ENCODE peak calls at places on chromosome 13, in seven cellular contexts. Q is mesendoderm, L is IMR-90, R is neuronal stem cell, M is trophoblast cell, J is H1, P is mesenchymal stem cell. D is an unnamed sample.

GRCh38 chr13:63449549-63449948 is 2033.9 kb upstream of the PCDH20 start:
- DNase-seq in Q (peak), M (no peak), R (no peak), J (no peak), L (no peak), P (no peak), D (no peak)

GRCh38 chr13:59790626-59791025 is 373.1 kb downstream of the DIAPH3 start:
- DNase-seq in Q (no peak), J (no peak), P (no peak), R (no peak), M (no peak), L (peak), D (no peak)

GRCh38 chr13:112248909-112249592 is 127.1 kb upstream of the SPACA7 start:
- DNase-seq in L (no peak), Q (no peak), J (peak), M (no peak), R (no peak), P (no peak), D (no peak)

GRCh38 chr13:73708393-73708985 is 425.7 kb downstream of the KLF12 start:
- DNase-seq in M (peak), L (peak), J (no peak), P (peak), R (peak), Q (peak), D (no peak)

GRCh38 chr13:89457977-89458376 is 1786.8 kb downstream of the SLITRK5 start:
- DNase-seq in P (peak), M (peak), L (peak), Q (peak), R (no peak), J (no peak), D (no peak)

GRCh38 chr13:114108894-114109293 is 23.5 kb downstream of the RASA3 start:
- DNase-seq in L (no peak), M (no peak), Q (no peak), R (no peak), J (no peak), P (no peak), D (no peak)

GRCh38 chr13:29948246-29948645 is 97.8 kb upstream of the UBL3 start:
- DNase-seq in L (peak), R (no peak), J (no peak), Q (peak), P (peak), M (no peak), D (no peak)

GRCh38 chr13:48563611-48564010 is 30.7 kb upstream of the RCBTB2 start:
- DNase-seq in P (no peak), J (no peak), Q (no peak), L (no peak), R (no peak), M (no peak), D (no peak)

GRCh38 chr13:89852570-89852969 is 1494.9 kb upstream of the MIR17HG start:
- DNase-seq in Q (no peak), L (no peak), M (no peak), P (no peak), R (no peak), J (no peak), D (no peak)

GRCh38 chr13:111472083-111472482 is 151.6 kb downstream of the TEX29 start:
- DNase-seq in J (no peak), P (no peak), M (no peak), Q (no peak), L (no peak), R (no peak), D (no peak)

GRCh38 chr13:42477588-42478190 is 96.3 kb upstream of the TNFSF11 start:
- DNase-seq in P (peak), R (no peak), M (no peak), L (no peak), Q (no peak), J (no peak), D (no peak)

GRCh38 chr13:79741006-79741405 is 260.1 kb downstream of the NDFIP2 start:
- DNase-seq in R (no peak), Q (peak), J (no peak), P (peak), M (peak), L (peak), D (no peak)

GRCh38 chr13:34857561-34857960 is 84.5 kb upstream of the NBEA start:
- DNase-seq in M (no peak), R (no peak), Q (no peak), J (no peak), P (no peak), L (no peak), D (no peak)

GRCh38 chr13:112968380-112968909 is 569 bp upstream of the MCF2L start:
- DNase-seq in Q (peak), M (no peak), R (no peak), J (no peak), P (no peak), L (no peak), D (no peak)

GRCh38 chr13:103430368-103430767 is 364.2 kb upstream of the SLC10A2 start:
- DNase-seq in R (no peak), Q (no peak), P (no peak), M (no peak), L (no peak), J (no peak), D (no peak)

GRCh38 chr13:52695856-52696255 is 43.2 kb downstream of the SUGT1 start:
- DNase-seq in P (peak), Q (no peak), J (no peak), L (peak), R (no peak), M (no peak), D (no peak)

GRCh38 chr13:96422002-96422401 is 332.1 kb downstream of the HS6ST3 start:
- DNase-seq in P (no peak), Q (no peak), M (no peak), J (no peak), R (no peak), L (no peak), D (no peak)

GRCh38 chr13:45119469-45119989 is 781 bp upstream of the GTF2F2 start:
- DNase-seq in L (peak), P (peak), J (no peak), Q (no peak), R (no peak), M (no peak), D (no peak)

GRCh38 chr13:18946738-18947137 is 234.9 kb downstream of the TUBA3C start:
- DNase-seq in P (no peak), Q (no peak), M (no peak), J (no peak), R (no peak), L (no peak), D (no peak)
- H3K23ac ChIP-seq in P (no peak), Q (no peak), M (no peak), J (no peak), R (no peak), L (no peak), D (no peak)

GRCh38 chr13:32036762-32037161 is 5.2 kb downstream of the FRY start:
- DNase-seq in J (no peak), R (no peak), Q (no peak), L (no peak), P (no peak), M (no peak), D (no peak)

GRCh38 chr13:32036131-32036695 is 4.6 kb downstream of the FRY start:
- DNase-seq in J (no peak), Q (no peak), L (no peak), R (no peak), P (no peak), M (no peak), D (no peak)

GRCh38 chr13:32039056-32039455 is 7.5 kb downstream of the FRY start:
- DNase-seq in M (no peak), R (no peak), Q (no peak), J (no peak), L (peak), P (no peak), D (no peak)

GRCh38 chr13:32038353-32038752 is 6.8 kb downstream of the FRY start:
- DNase-seq in L (no peak), Q (no peak), P (no peak), J (no peak), R (no peak), M (no peak), D (no peak)

DNA sequence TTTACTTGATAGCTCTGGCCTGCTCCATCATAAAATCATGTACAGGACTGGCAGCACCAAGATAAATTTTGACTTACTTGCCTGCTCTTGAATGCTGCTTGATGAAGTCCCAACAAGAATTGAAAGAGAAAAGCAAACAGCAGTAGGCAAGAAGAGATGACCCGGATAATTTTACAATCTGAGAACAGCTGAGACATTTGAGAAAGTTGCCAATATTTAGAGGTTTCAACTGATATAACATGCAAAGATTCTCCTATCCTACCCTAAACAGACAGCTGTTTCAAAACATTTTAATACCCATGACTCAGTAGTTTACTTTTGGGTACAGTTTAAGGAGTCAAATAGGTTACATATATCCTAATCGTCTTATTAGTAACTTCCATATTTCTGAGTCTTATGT is 5.9 kb downstream of the FRY start:
- DNase-seq in P (no peak), L (no peak), R (no peak), M (no peak), Q (no peak), J (no peak), D (no peak)
- H3K23ac ChIP-seq in P (no peak), L (no peak), R (no peak), M (no peak), Q (no peak), J (no peak), D (no peak)

GRCh38 chr13:31263346-31263745 is 63.6 kb downstream of the B3GLCT start:
- DNase-seq in R (no peak), L (no peak), J (no peak), M (no peak), Q (no peak), P (no peak), D (no peak)
- H3K23ac ChIP-seq in R (no peak), L (no peak), J (no peak), M (no peak), Q (no peak), P (no peak), D (no peak)

GRCh38 chr13:24802074-24802473 is 38.1 kb downstream of the RNF17 start:
- DNase-seq in M (no peak), Q (no peak), P (peak), L (no peak), J (no peak), R (no peak), D (no peak)
- H3K23ac ChIP-seq in M (no peak), Q (no peak), P (no peak), L (no peak), J (no peak), R (no peak), D (no peak)

GRCh38 chr13:77339408-77339807 is 12.5 kb upstream of the MYCBP2 start:
- DNase-seq in R (no peak), M (no peak), P (no peak), J (no peak), L (no peak), Q (no peak), D (no peak)

GRCh38 chr13:77338329-77338728 is 11.4 kb upstream of the MYCBP2 start:
- DNase-seq in P (no peak), Q (no peak), R (no peak), L (no peak), M (no peak), J (no peak), D (no peak)

GRCh38 chr13:77338961-77339401 is 12.1 kb upstream of the MYCBP2 start:
- DNase-seq in L (no peak), Q (no peak), M (no peak), R (no peak), J (no peak), P (no peak), D (no peak)

GRCh38 chr13:77333521-77334083 is 6.7 kb upstream of the MYCBP2 start:
- DNase-seq in J (no peak), L (no peak), M (no peak), R (no peak), P (no peak), Q (no peak), D (no peak)

DNA sequence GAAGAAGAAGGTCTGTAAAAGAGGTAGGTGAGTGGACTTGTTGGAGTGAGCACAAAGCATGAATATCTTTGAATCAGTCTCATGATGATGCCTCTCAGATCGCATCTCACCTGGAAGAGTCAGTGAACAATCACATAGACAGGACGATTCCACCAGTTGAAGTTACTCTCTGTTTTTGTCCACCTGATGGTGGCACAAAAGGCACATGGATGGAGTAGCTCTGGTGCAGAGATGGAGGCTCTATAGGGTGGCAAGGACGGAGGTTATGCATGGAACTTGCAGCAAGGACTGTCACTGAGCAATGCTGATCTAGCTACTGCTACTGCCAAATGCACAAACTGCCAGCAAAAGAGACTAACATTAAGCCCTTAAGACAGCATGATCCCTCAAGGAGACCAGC is 10.3 kb upstream of the MYCBP2 start:
- DNase-seq in L (no peak), M (no peak), P (no peak), Q (no peak), R (no peak), J (no peak), D (no peak)
- H3K23ac ChIP-seq in L (no peak), M (peak), P (no peak), Q (no peak), R (no peak), J (no peak), D (no peak)

GRCh38 chr13:91360246-91360751 is 12.8 kb downstream of the MIR17HG start:
- DNase-seq in Q (no peak), J (no peak), L (no peak), P (no peak), R (no peak), M (no peak), D (no peak)
- H3K23ac ChIP-seq in Q (no peak), J (no peak), L (no peak), P (no peak), R (no peak), M (no peak), D (no peak)

DNA sequence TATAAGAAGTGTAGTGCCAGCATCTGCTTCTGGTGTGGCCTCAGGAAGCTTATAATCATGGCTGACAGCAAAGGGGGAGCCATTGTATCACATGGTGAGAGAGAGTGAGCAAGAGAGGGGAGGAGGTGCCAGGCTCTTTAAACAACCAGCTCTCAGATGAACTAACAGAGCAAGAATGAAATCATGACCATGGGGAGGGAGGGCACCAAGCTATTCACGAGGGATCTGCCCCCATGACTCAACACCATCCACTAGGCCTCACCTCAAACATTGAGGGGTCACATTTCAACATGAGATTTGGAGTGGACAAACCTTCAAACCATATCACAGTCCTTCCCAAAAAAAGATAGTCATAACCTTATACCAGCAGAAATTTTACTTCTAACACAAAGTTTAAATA is 174.0 kb downstream of the GPC5 start:
- DNase-seq in L (peak), R (no peak), J (no peak), P (no peak), Q (no peak), M (no peak), D (no peak)
- H3K23ac ChIP-seq in L (no peak), R (no peak), J (no peak), P (no peak), Q (no peak), M (no peak), D (no peak)

DNA sequence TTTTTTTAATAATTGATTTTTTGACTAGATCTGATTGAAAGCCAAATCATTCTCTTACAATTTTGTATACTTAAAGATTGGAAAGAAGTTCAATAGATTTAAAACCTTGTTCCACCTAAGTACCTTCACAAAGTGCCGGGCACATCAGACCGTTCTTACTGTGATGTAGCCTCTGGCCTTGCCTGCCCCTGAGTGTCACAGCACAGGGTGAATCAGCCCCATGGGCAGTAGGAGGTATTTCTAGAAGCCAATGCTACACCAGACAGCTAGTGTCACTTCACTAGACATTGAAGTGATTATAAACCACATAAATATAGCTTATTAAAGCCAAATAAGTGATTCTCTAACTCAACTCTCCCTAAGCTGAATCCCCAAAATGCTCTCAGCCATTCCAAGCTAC is 131.3 kb downstream of the LACC1 start:
- DNase-seq in P (peak), Q (no peak), L (no peak), J (no peak), M (peak), R (no peak), D (no peak)
- H3K23ac ChIP-seq in P (no peak), Q (no peak), L (no peak), J (no peak), M (no peak), R (no peak), D (no peak)

GRCh38 chr13:92135509-92135908 is 737.1 kb downstream of the GPC5 start:
- DNase-seq in J (no peak), P (no peak), L (no peak), Q (no peak), R (no peak), M (no peak), D (no peak)

GRCh38 chr13:92136449-92137180 is 738.2 kb downstream of the GPC5 start:
- DNase-seq in L (no peak), R (no peak), J (no peak), P (peak), M (no peak), Q (no peak), D (no peak)

GRCh38 chr13:92137519-92137918 is 739.1 kb downstream of the GPC5 start:
- DNase-seq in R (no peak), J (no peak), M (no peak), Q (no peak), P (peak), L (no peak), D (no peak)
- H3K23ac ChIP-seq in R (no peak), J (no peak), M (no peak), Q (no peak), P (no peak), L (no peak), D (no peak)